ENCODE peak calls at places on chromosomes 7 and 10, in ten cellular contexts. G, N, I, Z, M, Y, W, K, V and U are unnamed samples.

GRCh38 chr10:129272859-129273258 is 194.2 kb upstream of the MGMT start:
- DNase-seq in G (no peak), N (no peak), I (no peak), Z (no peak), M (no peak), Y (no peak), W (no peak), K (no peak), V (no peak), U (no peak)

GRCh38 chr10:50310560-50311174 is 59.4 kb upstream of the ASAH2 start:
- DNase-seq in G (no peak), N (no peak), I (no peak), Z (peak; percentile 57), M (no peak), Y (no peak), W (peak; percentile 11), K (no peak), V (no peak), U (no peak)

GRCh38 chr7:38673795-38674194 is 42.6 kb upstream of the AMPH start:
- DNase-seq in G (no peak), N (peak; percentile 52), I (peak; percentile 50), Z (peak; percentile 8), M (no peak), Y (peak; percentile 24), W (peak; percentile 98), K (peak; percentile 70), V (no peak), U (no peak)

GRCh38 chr10:89092981-89093380 is 102.4 kb downstream of the FAS start:
- DNase-seq in G (no peak), N (no peak), I (no peak), Z (no peak), M (no peak), Y (no peak), W (no peak), K (no peak), V (no peak), U (no peak)

GRCh38 chr10:48608279-48608681 is 3.4 kb upstream of the ARHGAP22 start:
- DNase-seq in G (no peak), N (no peak), I (no peak), Z (peak; percentile 57), M (no peak), Y (no peak), W (peak; percentile 49), K (no peak), V (peak; percentile 77), U (peak; percentile 56)

GRCh38 chr10:71725998-71726672 is 6.6 kb upstream of the C10orf105 start:
- DNase-seq in G (no peak), N (peak; percentile 67), I (no peak), Z (peak; percentile 55), M (no peak), Y (no peak), W (peak; percentile 48), K (no peak), V (no peak), U (no peak)

GRCh38 chr7:10257438-10257837 is 716.2 kb upstream of the PHF14 start:
- DNase-seq in G (no peak), N (no peak), I (no peak), Z (no peak), M (no peak), Y (no peak), W (no peak), K (no peak), V (no peak), U (no peak)

GRCh38 chr7:100577507-100577906 is 3.8 kb upstream of the SAP25 start:
- DNase-seq in G (no peak), N (no peak), I (no peak), Z (no peak), M (no peak), Y (no peak), W (no peak), K (no peak), V (no peak), U (no peak)

GRCh38 chr7:45601816-45602540 is 27.8 kb downstream of the ADCY1 start:
- DNase-seq in G (no peak), N (no peak), I (no peak), Z (no peak), M (no peak), Y (no peak), W (no peak), K (no peak), V (peak; percentile 89), U (peak; percentile 6)

GRCh38 chr10:78812571-78813318 is 256.0 kb upstream of the ZMIZ1 start:
- DNase-seq in G (no peak), N (no peak), I (no peak), Z (no peak), M (no peak), Y (no peak), W (no peak), K (no peak), V (no peak), U (no peak)

GRCh38 chr10:6748981-6749630 is 169.0 kb upstream of the PRKCQ start:
- DNase-seq in G (no peak), N (peak; percentile 59), I (no peak), Z (no peak), M (no peak), Y (no peak), W (peak; percentile 32), K (no peak), V (no peak), U (no peak)

DNA sequence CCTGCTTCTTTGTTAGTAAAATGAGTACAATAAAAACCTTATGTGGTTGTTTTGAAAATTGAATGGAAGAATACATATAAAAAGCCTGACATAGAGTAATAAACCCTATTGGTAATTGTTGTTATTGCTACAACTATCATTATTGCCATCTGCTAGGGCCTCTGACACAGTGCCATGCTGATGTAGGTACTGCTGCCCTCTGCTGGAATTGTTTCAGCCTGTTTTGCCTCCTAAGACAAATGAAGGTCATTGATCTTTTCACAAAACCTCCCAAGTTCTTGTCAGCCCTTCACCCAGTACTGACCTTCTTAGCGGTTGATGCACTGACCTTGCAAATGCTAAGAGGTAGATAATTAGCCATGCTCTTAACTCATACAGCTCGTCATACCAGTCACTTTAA is 975.3 kb downstream of the SORCS1 start:
- DNase-seq in G (no peak), N (no peak), I (no peak), Z (peak; percentile 33), M (no peak), Y (no peak), W (peak; percentile 57), K (peak; percentile 7), V (no peak), U (no peak)
- TF ChIP-seq CTCF in G (no peak), N (no peak), I (peak; percentile 39), Z (peak; percentile 13), M (no peak), Y (peak; percentile 25), W (peak; percentile 60), K (peak; percentile 50), V (peak; percentile 33), U (no peak)

GRCh38 chr7:8291742-8292141 is 29.8 kb upstream of the ICA1 start:
- DNase-seq in G (no peak), N (no peak), I (no peak), Z (no peak), M (no peak), Y (no peak), W (no peak), K (no peak), V (no peak), U (no peak)
- TF ChIP-seq CTCF in G (no peak), N (no peak), I (no peak), Z (no peak), M (no peak), Y (no peak), W (no peak), K (no peak), V (no peak), U (no peak)

GRCh38 chr10:93061594-93062498 is 1.2 kb downstream of the CYP26C1 start:
- DNase-seq in G (no peak), N (no peak), I (no peak), Z (no peak), M (no peak), Y (no peak), W (peak; percentile 33), K (no peak), V (peak; percentile 72), U (no peak)

GRCh38 chr10:93063977-93064660 is 3.5 kb downstream of the CYP26C1 start:
- DNase-seq in G (no peak), N (no peak), I (no peak), Z (no peak), M (no peak), Y (no peak), W (no peak), K (no peak), V (peak; percentile 74), U (no peak)

GRCh38 chr10:93060887-93061593 is 442 bp downstream of the CYP26C1 start:
- DNase-seq in G (no peak), N (no peak), I (no peak), Z (no peak), M (no peak), Y (no peak), W (no peak), K (no peak), V (no peak), U (peak; percentile 61)

GRCh38 chr10:93063217-93063976 is 2.8 kb downstream of the CYP26C1 start:
- DNase-seq in G (no peak), N (no peak), I (no peak), Z (no peak), M (no peak), Y (no peak), W (no peak), K (no peak), V (no peak), U (no peak)

GRCh38 chr10:93062499-93063216 is 2.1 kb downstream of the CYP26C1 start:
- DNase-seq in G (no peak), N (no peak), I (peak; percentile 69), Z (peak; percentile 38), M (no peak), Y (no peak), W (peak; percentile 56), K (no peak), V (no peak), U (no peak)
- TF ChIP-seq CTCF in G (no peak), N (peak; percentile 56), I (peak; percentile 31), Z (peak; percentile 44), M (no peak), Y (peak; percentile 62), W (peak; percentile 11), K (peak; percentile 73), V (peak; percentile 37), U (peak; percentile 31)

GRCh38 chr7:94183289-94183749 is 179.2 kb upstream of the BET1 start:
- DNase-seq in G (peak; percentile 39), N (peak; percentile 99), I (no peak), Z (peak; percentile 98), M (no peak), Y (peak; percentile 99), W (peak; percentile 100), K (peak; percentile 98), V (no peak), U (no peak)
- TF ChIP-seq CTCF in G (no peak), N (no peak), I (no peak), Z (no peak), M (no peak), Y (no peak), W (peak; percentile 13), K (no peak), V (no peak), U (no peak)